ENCODE peak calls at places on chromosome 14, in four cellular contexts. One of them, this sample, is unnamed.

GRCh38 chr14:85118274-85118673 is 411.7 kb upstream of the FLRT2 start:
- DNase-seq in HTR-8/SVneo: no peak
- DNase-seq in activated T-helper 1 cell treated with anti-CD3 and anti-CD28 coated beads, Interleukin-2, amount 50 U/mL, for 16 hours: no peak
- DNase-seq in choroid plexus epithelial cell: peak; percentile 73
- DNase-seq in this sample: no peak

GRCh38 chr14:49508124-49508523 is 78.1 kb downstream of the RPS29 start:
- DNase-seq in choroid plexus epithelial cell: no peak
- DNase-seq in activated T-helper 1 cell treated with anti-CD3 and anti-CD28 coated beads, Interleukin-2, amount 50 U/mL, for 16 hours: no peak
- DNase-seq in HTR-8/SVneo: no peak
- DNase-seq in this sample: no peak

GRCh38 chr14:104249706-104250105 is 111.3 kb downstream of the KIF26A start:
- DNase-seq in HTR-8/SVneo: no peak
- DNase-seq in choroid plexus epithelial cell: no peak
- DNase-seq in activated T-helper 1 cell treated with anti-CD3 and anti-CD28 coated beads, Interleukin-2, amount 50 U/mL, for 16 hours: no peak
- DNase-seq in this sample: no peak

GRCh38 chr14:59116984-59117415 is 71.5 kb upstream of the DAAM1 start:
- DNase-seq in choroid plexus epithelial cell: no peak
- DNase-seq in HTR-8/SVneo: peak; percentile 58
- DNase-seq in activated T-helper 1 cell treated with anti-CD3 and anti-CD28 coated beads, Interleukin-2, amount 50 U/mL, for 16 hours: no peak
- DNase-seq in this sample: no peak

GRCh38 chr14:90755661-90756304 is 60.4 kb downstream of the TTC7B start:
- DNase-seq in activated T-helper 1 cell treated with anti-CD3 and anti-CD28 coated beads, Interleukin-2, amount 50 U/mL, for 16 hours: no peak
- DNase-seq in HTR-8/SVneo: no peak
- DNase-seq in choroid plexus epithelial cell: peak; percentile 5
- DNase-seq in this sample: no peak

GRCh38 chr14:34302654-34303053 is 159.4 kb downstream of the SPTSSA start:
- DNase-seq in activated T-helper 1 cell treated with anti-CD3 and anti-CD28 coated beads, Interleukin-2, amount 50 U/mL, for 16 hours: no peak
- DNase-seq in HTR-8/SVneo: no peak
- DNase-seq in choroid plexus epithelial cell: no peak
- DNase-seq in this sample: no peak

GRCh38 chr14:55131782-55132181 is 2.7 kb downstream of the LGALS3 start:
- DNase-seq in HTR-8/SVneo: peak; percentile 36
- DNase-seq in choroid plexus epithelial cell: peak; percentile 25
- DNase-seq in activated T-helper 1 cell treated with anti-CD3 and anti-CD28 coated beads, Interleukin-2, amount 50 U/mL, for 16 hours: no peak
- DNase-seq in this sample: no peak

GRCh38 chr14:62269204-62269603 is 507.0 kb downstream of the SNAPC1 start:
- DNase-seq in choroid plexus epithelial cell: peak; percentile 2
- DNase-seq in HTR-8/SVneo: no peak
- DNase-seq in activated T-helper 1 cell treated with anti-CD3 and anti-CD28 coated beads, Interleukin-2, amount 50 U/mL, for 16 hours: no peak
- DNase-seq in this sample: no peak

GRCh38 chr14:78319826-78320635 is 149.9 kb downstream of the NRXN3 start:
- DNase-seq in activated T-helper 1 cell treated with anti-CD3 and anti-CD28 coated beads, Interleukin-2, amount 50 U/mL, for 16 hours: no peak
- DNase-seq in choroid plexus epithelial cell: no peak
- DNase-seq in HTR-8/SVneo: no peak
- DNase-seq in this sample: no peak

GRCh38 chr14:63134801-63135200 is 69.4 kb upstream of the RHOJ start:
- DNase-seq in choroid plexus epithelial cell: peak; percentile 35
- DNase-seq in activated T-helper 1 cell treated with anti-CD3 and anti-CD28 coated beads, Interleukin-2, amount 50 U/mL, for 16 hours: no peak
- DNase-seq in HTR-8/SVneo: peak; percentile 69
- DNase-seq in this sample: no peak

GRCh38 chr14:84228702-84229101 is 1301.2 kb upstream of the FLRT2 start:
- DNase-seq in activated T-helper 1 cell treated with anti-CD3 and anti-CD28 coated beads, Interleukin-2, amount 50 U/mL, for 16 hours: no peak
- DNase-seq in HTR-8/SVneo: no peak
- DNase-seq in choroid plexus epithelial cell: peak; percentile 13
- DNase-seq in this sample: no peak

GRCh38 chr14:53979141-53979673 is 22.6 kb upstream of the BMP4 start:
- DNase-seq in choroid plexus epithelial cell: no peak
- DNase-seq in HTR-8/SVneo: peak; percentile 36
- DNase-seq in activated T-helper 1 cell treated with anti-CD3 and anti-CD28 coated beads, Interleukin-2, amount 50 U/mL, for 16 hours: no peak
- DNase-seq in this sample: no peak

GRCh38 chr14:71582705-71583104 is 349.5 kb upstream of the RGS6 start:
- DNase-seq in HTR-8/SVneo: no peak
- DNase-seq in choroid plexus epithelial cell: peak; percentile 78
- DNase-seq in activated T-helper 1 cell treated with anti-CD3 and anti-CD28 coated beads, Interleukin-2, amount 50 U/mL, for 16 hours: no peak
- DNase-seq in this sample: no peak

GRCh38 chr14:39766397-39767000 is 334.3 kb upstream of the FBXO33 start:
- DNase-seq in choroid plexus epithelial cell: no peak
- DNase-seq in activated T-helper 1 cell treated with anti-CD3 and anti-CD28 coated beads, Interleukin-2, amount 50 U/mL, for 16 hours: no peak
- DNase-seq in HTR-8/SVneo: no peak
- DNase-seq in this sample: no peak

GRCh38 chr14:30355431-30355913 is 203.5 kb upstream of the G2E3 start:
- DNase-seq in HTR-8/SVneo: no peak
- DNase-seq in choroid plexus epithelial cell: peak; percentile 47
- DNase-seq in activated T-helper 1 cell treated with anti-CD3 and anti-CD28 coated beads, Interleukin-2, amount 50 U/mL, for 16 hours: no peak
- DNase-seq in this sample: no peak

GRCh38 chr14:92121207-92121669 is 268 bp downstream of the NDUFB1 start:
- DNase-seq in choroid plexus epithelial cell: peak; percentile 71
- DNase-seq in HTR-8/SVneo: no peak
- DNase-seq in activated T-helper 1 cell treated with anti-CD3 and anti-CD28 coated beads, Interleukin-2, amount 50 U/mL, for 16 hours: no peak
- DNase-seq in this sample: peak; percentile 43

GRCh38 chr14:58904771-58905170 is 267.0 kb downstream of the DACT1 start:
- DNase-seq in choroid plexus epithelial cell: no peak
- DNase-seq in HTR-8/SVneo: no peak
- DNase-seq in activated T-helper 1 cell treated with anti-CD3 and anti-CD28 coated beads, Interleukin-2, amount 50 U/mL, for 16 hours: no peak
- DNase-seq in this sample: no peak

GRCh38 chr14:94394594-94395305 is 6.3 kb upstream of the SERPINA1 start:
- DNase-seq in choroid plexus epithelial cell: peak; percentile 65
- DNase-seq in HTR-8/SVneo: no peak
- DNase-seq in activated T-helper 1 cell treated with anti-CD3 and anti-CD28 coated beads, Interleukin-2, amount 50 U/mL, for 16 hours: no peak
- DNase-seq in this sample: no peak

GRCh38 chr14:69553221-69553620 is 21.4 kb downstream of the CCDC177 start:
- DNase-seq in HTR-8/SVneo: no peak
- DNase-seq in activated T-helper 1 cell treated with anti-CD3 and anti-CD28 coated beads, Interleukin-2, amount 50 U/mL, for 16 hours: no peak
- DNase-seq in choroid plexus epithelial cell: peak; percentile 90
- DNase-seq in this sample: peak; percentile 56

GRCh38 chr14:36748814-36749213 is 87.2 kb downstream of the PAX9 start:
- DNase-seq in choroid plexus epithelial cell: no peak
- DNase-seq in HTR-8/SVneo: no peak
- DNase-seq in activated T-helper 1 cell treated with anti-CD3 and anti-CD28 coated beads, Interleukin-2, amount 50 U/mL, for 16 hours: no peak
- DNase-seq in this sample: no peak

GRCh38 chr14:60356921-60357550 is 108.0 kb downstream of the PPM1A start:
- DNase-seq in choroid plexus epithelial cell: peak; percentile 27
- DNase-seq in HTR-8/SVneo: no peak
- DNase-seq in activated T-helper 1 cell treated with anti-CD3 and anti-CD28 coated beads, Interleukin-2, amount 50 U/mL, for 16 hours: no peak
- DNase-seq in this sample: no peak

GRCh38 chr14:77603654-77604270 is 12.7 kb downstream of the SPTLC2 start:
- DNase-seq in activated T-helper 1 cell treated with anti-CD3 and anti-CD28 coated beads, Interleukin-2, amount 50 U/mL, for 16 hours: no peak
- DNase-seq in HTR-8/SVneo: no peak
- DNase-seq in choroid plexus epithelial cell: no peak
- DNase-seq in this sample: no peak

GRCh38 chr14:67738740-67739504 is 37.2 kb downstream of the RDH12 start:
- DNase-seq in choroid plexus epithelial cell: peak; percentile 98
- DNase-seq in activated T-helper 1 cell treated with anti-CD3 and anti-CD28 coated beads, Interleukin-2, amount 50 U/mL, for 16 hours: no peak
- DNase-seq in HTR-8/SVneo: peak; percentile 89
- DNase-seq in this sample: peak; percentile 79

GRCh38 chr14:63210812-63211211 is 6.6 kb downstream of the RHOJ start:
- DNase-seq in choroid plexus epithelial cell: no peak
- DNase-seq in activated T-helper 1 cell treated with anti-CD3 and anti-CD28 coated beads, Interleukin-2, amount 50 U/mL, for 16 hours: no peak
- DNase-seq in HTR-8/SVneo: no peak
- DNase-seq in this sample: no peak

GRCh38 chr14:64970041-64970440 is 2.1 kb downstream of the RAB15 start:
- DNase-seq in activated T-helper 1 cell treated with anti-CD3 and anti-CD28 coated beads, Interleukin-2, amount 50 U/mL, for 16 hours: no peak
- DNase-seq in choroid plexus epithelial cell: no peak
- DNase-seq in HTR-8/SVneo: no peak
- DNase-seq in this sample: no peak

GRCh38 chr14:57962293-57962996 is 96.6 kb upstream of the SLC35F4 start:
- DNase-seq in choroid plexus epithelial cell: no peak
- DNase-seq in activated T-helper 1 cell treated with anti-CD3 and anti-CD28 coated beads, Interleukin-2, amount 50 U/mL, for 16 hours: no peak
- DNase-seq in HTR-8/SVneo: no peak
- DNase-seq in this sample: no peak

GRCh38 chr14:76396714-76397187 is 20.8 kb downstream of the ESRRB start:
- DNase-seq in activated T-helper 1 cell treated with anti-CD3 and anti-CD28 coated beads, Interleukin-2, amount 50 U/mL, for 16 hours: no peak
- DNase-seq in choroid plexus epithelial cell: no peak
- DNase-seq in HTR-8/SVneo: no peak
- DNase-seq in this sample: no peak

GRCh38 chr14:89912667-89913211 is 41.8 kb downstream of the EFCAB11 start:
- DNase-seq in activated T-helper 1 cell treated with anti-CD3 and anti-CD28 coated beads, Interleukin-2, amount 50 U/mL, for 16 hours: no peak
- DNase-seq in choroid plexus epithelial cell: peak; percentile 98
- DNase-seq in HTR-8/SVneo: peak; percentile 81
- DNase-seq in this sample: peak; percentile 80

GRCh38 chr14:65164068-65164824 is 61.9 kb upstream of the MAX start:
- DNase-seq in activated T-helper 1 cell treated with anti-CD3 and anti-CD28 coated beads, Interleukin-2, amount 50 U/mL, for 16 hours: no peak
- DNase-seq in HTR-8/SVneo: peak; percentile 90
- DNase-seq in choroid plexus epithelial cell: peak; percentile 75
- DNase-seq in this sample: peak; percentile 49

This sample was measured in AG08396.